ENCODE peak calls at places on chromosomes 13 and 19, in nine cellular contexts. Y is activated naive CD4-positive, alpha-beta T cell; O is fibroblast of pulmonary artery; F is RWPE1; K is stimulated activated CD4-positive, alpha-beta T cell treated with anti-CD3 and anti-CD28 coated beads, Interleukin-15, amount 100 ng/mL, for 1 hour; G is GM10248; H is astrocyte of the spinal cord; A is type B pancreatic cell; Q is Daoy. E is an unnamed sample.
A peak's percentile ranks its signal among the peaks of the same experiment; 100 is the strongest.

GRCh38 chr19:45469835-45470146 is 2.0 kb downstream of the FOSB start:
- DNase-seq in Y (no peak), O (no peak), F (peak; percentile 88), K (no peak), G (peak; percentile 90), H (peak; percentile 51), A (no peak), Q (no peak), E (peak; percentile 45)

GRCh38 chr19:38193445-38193844 is 30.6 kb downstream of the DPF1 start:
- DNase-seq in Y (no peak), O (no peak), F (no peak), K (no peak), G (no peak), H (no peak), A (no peak), Q (no peak), E (no peak)

GRCh38 chr19:21233691-21234090 is 91.9 kb downstream of the ZNF431 start:
- DNase-seq in Y (no peak), O (no peak), F (no peak), K (no peak), G (no peak), H (no peak), A (no peak), Q (no peak), E (no peak)

GRCh38 chr19:42512743-42513304 is 15.5 kb downstream of the CEACAM1 start:
- DNase-seq in Y (no peak), O (no peak), F (no peak), K (no peak), G (peak; percentile 70), H (no peak), A (no peak), Q (no peak), E (no peak)

GRCh38 chr19:902446-903226 is 9.4 kb downstream of the RNU6-9 start:
- DNase-seq in Y (no peak), O (no peak), F (no peak), K (no peak), G (no peak), H (no peak), A (no peak), Q (no peak), E (no peak)

GRCh38 chr19:12838893-12839656 is 760 bp downstream of the MAST1 start:
- DNase-seq in Y (no peak), O (no peak), F (no peak), K (no peak), G (no peak), H (no peak), A (no peak), Q (no peak), E (no peak)

GRCh38 chr19:10961073-10961762 is 388 bp downstream of the SMARCA4 start:
- DNase-seq in Y (no peak), O (peak; percentile 30), F (peak; percentile 40), K (no peak), G (peak; percentile 29), H (no peak), A (no peak), Q (peak; percentile 50), E (no peak)

GRCh38 chr13:100941811-100942361 is 267.3 kb upstream of the TMTC4 start:
- DNase-seq in Y (no peak), O (no peak), F (no peak), K (no peak), G (no peak), H (no peak), A (no peak), Q (no peak), E (no peak)

GRCh38 chr13:48096670-48097069 is 1.8 kb upstream of the MED4 start:
- DNase-seq in Y (no peak), O (no peak), F (no peak), K (no peak), G (no peak), H (no peak), A (no peak), Q (no peak), E (no peak)

GRCh38 chr19:11578342-11579142 is 1.1 kb upstream of the ACP5 start:
- DNase-seq in Y (peak; percentile 17), O (no peak), F (no peak), K (peak; percentile 20), G (peak; percentile 75), H (no peak), A (no peak), Q (no peak), E (peak; percentile 26)

GRCh38 chr19:49326165-49326704 is 1.2 kb upstream of the SLC6A16 start:
- DNase-seq in Y (no peak), O (no peak), F (no peak), K (no peak), G (peak; percentile 67), H (no peak), A (no peak), Q (no peak), E (no peak)

GRCh38 chr13:110620596-110620995 is 5.3 kb downstream of the NAXD start:
- DNase-seq in Y (no peak), O (no peak), F (no peak), K (no peak), G (no peak), H (no peak), A (no peak), Q (no peak), E (no peak)

E was measured in activated CD4-positive, CD25-positive, alpha-beta regulatory T cell.